ENCODE peak calls at places on chromosomes 7 and 10, in nine cellular contexts. V is CD8-positive, alpha-beta T cell; Y is endothelial cell; T is progenitor cell of endocrine pancreas; L is neural crest cell; A is psoas muscle; O is hepatocyte; J is BJ; E is HFFc6. U is an unnamed sample.

GRCh38 chr7:66946545-66946944 is 25.5 kb downstream of the TMEM248 start:
- DNase-seq in V (no peak), Y (no peak), T (no peak), L (no peak), A (no peak), O (peak; percentile 38), J (no peak), E (no peak), U (no peak)

GRCh38 chr7:2760098-2760889 is 72.3 kb downstream of the AMZ1 start:
- DNase-seq in V (no peak), Y (peak; percentile 27), T (no peak), L (peak; percentile 28), A (peak; percentile 80), O (peak; percentile 76), J (no peak), E (no peak), U (no peak)

GRCh38 chr7:157579425-157579824 is 242.6 kb downstream of the DNAJB6 start:
- DNase-seq in V (no peak), Y (no peak), T (no peak), L (no peak), A (no peak), O (no peak), J (no peak), E (no peak), U (no peak)

GRCh38 chr7:35802649-35803048 is 1.8 kb downstream of the SEPTIN7 start:
- DNase-seq in V (peak; percentile 28), Y (no peak), T (no peak), L (no peak), A (no peak), O (no peak), J (no peak), E (no peak), U (peak; percentile 9)

GRCh38 chr7:138981332-138982203 is at the start of gene KIAA1549:
- DNase-seq in V (peak; percentile 43), Y (peak; percentile 80), T (peak; percentile 68), L (peak; percentile 51), A (peak; percentile 70), O (peak; percentile 92), J (no peak), E (peak; percentile 54), U (peak; percentile 84)

GRCh38 chr7:70271617-70272081 is 673.4 kb downstream of the AUTS2 start:
- DNase-seq in V (no peak), Y (no peak), T (no peak), L (no peak), A (no peak), O (no peak), J (no peak), E (no peak), U (no peak)

GRCh38 chr7:904847-905246 is 28.5 kb downstream of the GET4 start:
- DNase-seq in V (no peak), Y (no peak), T (no peak), L (no peak), A (no peak), O (no peak), J (no peak), E (no peak), U (no peak)

GRCh38 chr7:66255533-66256100 is 50.5 kb downstream of the TPST1 start:
- DNase-seq in V (no peak), Y (no peak), T (no peak), L (no peak), A (no peak), O (no peak), J (peak; percentile 35), E (peak; percentile 41), U (no peak)

GRCh38 chr7:155732275-155732674 is 80.0 kb downstream of the SHH start:
- DNase-seq in V (no peak), Y (no peak), T (no peak), L (no peak), A (no peak), O (no peak), J (no peak), E (no peak), U (no peak)
- TF ChIP-seq CTCF in V (no peak), Y (no peak), T (no peak), L (no peak), A (no peak), O (no peak), J (no peak), E (no peak), U (no peak)

GRCh38 chr7:37352974-37353948 is 95.4 kb downstream of the ELMO1 start:
- DNase-seq in V (peak; percentile 68), Y (no peak), T (no peak), L (no peak), A (peak; percentile 52), O (no peak), J (no peak), E (no peak), U (no peak)
- TF ChIP-seq CTCF in V (peak; percentile 89), Y (no peak), T (no peak), L (peak; percentile 32), A (no peak), O (peak; percentile 12), J (no peak), E (no peak), U (peak; percentile 24)

GRCh38 chr7:32044739-32045138 is 25.5 kb downstream of the PDE1C start:
- DNase-seq in V (no peak), Y (no peak), T (no peak), L (no peak), A (no peak), O (no peak), J (no peak), E (no peak), U (no peak)

GRCh38 chr7:32039000-32039756 is 31.0 kb downstream of the PDE1C start:
- DNase-seq in V (no peak), Y (peak; percentile 21), T (no peak), L (no peak), A (no peak), O (peak; percentile 51), J (no peak), E (no peak), U (no peak)

GRCh38 chr7:32045228-32045627 is 25.0 kb downstream of the PDE1C start:
- DNase-seq in V (no peak), Y (no peak), T (no peak), L (no peak), A (no peak), O (no peak), J (no peak), E (no peak), U (no peak)

GRCh38 chr7:32043688-32044087 is 26.5 kb downstream of the PDE1C start:
- DNase-seq in V (no peak), Y (no peak), T (no peak), L (no peak), A (no peak), O (no peak), J (no peak), E (no peak), U (no peak)

DNA sequence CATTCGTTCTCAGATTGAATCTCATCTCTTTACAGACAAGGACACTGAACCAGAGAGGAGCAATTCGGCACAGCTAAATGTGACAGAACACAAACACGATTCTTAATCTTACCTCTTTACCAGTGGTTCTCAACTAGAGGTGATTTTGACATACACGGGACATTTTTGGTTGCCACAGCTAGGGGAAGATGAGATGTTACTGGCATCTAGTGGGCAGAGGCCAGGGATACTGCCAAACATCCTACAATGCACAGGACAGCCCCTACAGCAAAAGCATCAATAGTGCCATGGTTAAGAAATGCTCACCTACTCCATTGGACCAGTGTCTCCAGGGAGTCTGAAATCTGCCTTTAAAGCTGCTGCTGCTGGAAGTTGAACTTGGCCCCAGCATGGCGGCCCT is 27.3 kb downstream of the PDE1C start:
- DNase-seq in V (no peak), Y (no peak), T (no peak), L (no peak), A (no peak), O (no peak), J (no peak), E (no peak), U (no peak)
- TF ChIP-seq CTCF in V (no peak), Y (no peak), T (no peak), L (no peak), A (no peak), O (no peak), J (no peak), E (no peak), U (no peak)

DNA sequence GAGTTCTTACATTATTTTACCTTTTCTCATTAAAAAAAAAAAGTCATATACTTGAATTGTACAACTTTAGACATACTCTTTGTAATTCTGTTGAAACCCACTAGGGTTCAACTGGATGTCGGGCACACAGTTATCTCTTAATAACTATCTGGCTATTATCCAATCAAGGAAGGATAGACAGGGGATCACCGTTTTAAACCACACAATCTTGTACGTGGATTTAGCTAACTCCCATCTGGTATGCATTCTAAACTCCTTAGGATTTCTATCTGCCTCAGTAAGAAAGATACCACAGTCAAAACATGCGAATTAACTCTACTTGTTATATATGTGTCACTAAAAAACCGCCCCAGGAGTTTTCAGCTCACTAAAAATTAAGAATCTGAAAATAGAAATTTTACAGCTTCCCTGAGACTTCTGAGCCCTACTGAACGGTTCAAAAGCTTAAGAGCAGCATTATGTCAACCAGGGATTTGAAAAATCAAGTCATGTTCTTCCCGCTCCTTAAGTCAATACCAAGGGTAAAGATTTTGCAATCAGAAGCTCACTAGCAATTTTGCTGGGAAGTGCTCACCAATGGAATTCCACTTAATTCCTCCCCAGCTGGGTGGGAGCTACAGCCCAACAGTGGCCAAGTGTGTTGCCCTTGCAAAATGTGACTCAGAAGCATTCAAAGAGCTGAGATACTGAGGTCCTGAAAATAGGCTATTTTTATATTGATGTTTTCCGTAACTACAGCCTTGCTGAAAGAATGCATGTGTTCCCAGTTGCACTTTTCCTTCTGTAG is 267.0 kb downstream of the FRMD4A start:
- DNase-seq in V (no peak), Y (no peak), T (no peak), L (no peak), A (peak; percentile 68), O (peak; percentile 47), J (peak; percentile 98), E (peak; percentile 75), U (no peak)
- TF ChIP-seq CTCF in V (no peak), Y (no peak), T (no peak), L (no peak), A (no peak), O (no peak), J (no peak), E (no peak), U (no peak)

DNA sequence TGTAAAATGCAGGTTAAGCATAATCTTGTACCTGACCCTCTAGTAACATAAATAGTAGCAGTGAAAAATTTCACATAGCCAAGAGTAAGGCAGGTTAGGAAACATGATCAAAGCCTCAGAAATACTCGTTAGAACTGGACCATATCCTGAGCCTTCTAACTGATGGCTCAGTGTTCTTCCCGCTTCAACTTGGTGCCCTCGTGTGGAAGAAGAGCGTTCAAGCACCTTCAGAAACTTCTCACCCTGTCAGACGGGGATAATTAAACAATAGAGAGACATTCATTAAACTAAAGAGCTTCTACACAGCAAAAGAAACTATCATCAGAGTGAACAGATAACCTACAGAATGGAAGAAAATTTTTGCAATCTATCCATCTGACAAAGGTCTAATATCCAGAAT is 124.5 kb downstream of the MYOF start:
- DNase-seq in V (no peak), Y (peak; percentile 51), T (no peak), L (no peak), A (no peak), O (peak; percentile 57), J (no peak), E (peak; percentile 17), U (peak; percentile 20)
- TF ChIP-seq CTCF in V (peak; percentile 36), Y (peak; percentile 36), T (peak; percentile 70), L (peak; percentile 75), A (peak; percentile 42), O (peak; percentile 67), J (peak; percentile 63), E (peak; percentile 68), U (peak; percentile 69)

DNA sequence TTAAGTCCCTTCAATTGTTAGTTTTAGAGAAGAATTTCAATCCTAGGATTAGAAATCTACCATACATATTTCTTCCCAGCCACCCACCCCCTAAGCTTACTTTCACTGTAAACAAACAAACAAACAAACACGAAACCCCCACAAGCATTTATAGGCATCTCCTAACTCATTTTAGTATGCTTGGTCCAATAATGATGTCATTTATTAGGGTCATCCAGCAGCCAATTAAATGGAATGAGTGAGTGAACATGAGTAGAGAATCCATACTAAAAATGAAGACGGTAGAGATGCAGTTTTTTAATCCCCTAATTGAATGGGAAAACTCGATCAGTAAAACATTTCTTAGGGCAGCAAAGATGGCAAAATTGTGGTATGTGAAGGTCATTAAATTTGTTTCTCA is 3.2 kb downstream of the TAC1 start:
- DNase-seq in V (no peak), Y (no peak), T (no peak), L (no peak), A (no peak), O (no peak), J (no peak), E (no peak), U (no peak)
- TF ChIP-seq CTCF in V (no peak), Y (no peak), T (no peak), L (no peak), A (no peak), O (no peak), J (no peak), E (no peak), U (no peak)